ENCODE peak calls at places on chromosome 14, in seven cellular contexts. F is activated naive CD4-positive, alpha-beta T cell treated with Interleukin-2 at 50 U/mL for 16 hours; P is immature natural killer cell; Q is brain pericyte; Y is kidney epithelial cell; A is adrenal gland; B is cardiac muscle cell. H is an unnamed sample.

GRCh38 chr14:60315591-60315990 is 66.6 kb downstream of the PPM1A start:
- DNase-seq in F (no peak), P (no peak), Q (no peak), Y (no peak), A (no peak), B (no peak), H (no peak)

GRCh38 chr14:95472819-95473251 is 43.6 kb downstream of the SYNE3 start:
- DNase-seq in F (no peak), P (no peak), Q (no peak), Y (no peak), A (no peak), B (peak; percentile 27), H (peak; percentile 69)

GRCh38 chr14:89374908-89375307 is 42.1 kb downstream of the FOXN3 start:
- DNase-seq in F (no peak), P (no peak), Q (no peak), Y (no peak), A (no peak), B (no peak), H (no peak)

GRCh38 chr14:86311151-86311550 is 781.2 kb downstream of the FLRT2 start:
- DNase-seq in F (no peak), P (no peak), Q (no peak), Y (no peak), A (no peak), B (no peak), H (no peak)

GRCh38 chr14:52413729-52414453 is 99.8 kb downstream of the PTGER2 start:
- DNase-seq in F (no peak), P (no peak), Q (no peak), Y (no peak), A (no peak), B (peak; percentile 40), H (no peak)

GRCh38 chr14:105343194-105343593 is 28.6 kb downstream of the PACS2 start:
- DNase-seq in F (no peak), P (no peak), Q (no peak), Y (no peak), A (no peak), B (peak; percentile 9), H (no peak)

GRCh38 chr14:53368714-53369191 is 215.6 kb upstream of the DDHD1 start:
- DNase-seq in F (no peak), P (no peak), Q (no peak), Y (no peak), A (no peak), B (peak; percentile 32), H (no peak)

GRCh38 chr14:99602054-99602787 is 1.8 kb downstream of the CCDC85C start:
- DNase-seq in F (no peak), P (peak; percentile 9), Q (no peak), Y (no peak), A (no peak), B (no peak), H (no peak)

GRCh38 chr14:68726093-68726695 is 66.7 kb downstream of the ZFP36L1 start:
- DNase-seq in F (no peak), P (no peak), Q (no peak), Y (no peak), A (no peak), B (no peak), H (no peak)

GRCh38 chr14:55746533-55746932 is 166.5 kb downstream of the KTN1 start:
- DNase-seq in F (no peak), P (no peak), Q (no peak), Y (no peak), A (no peak), B (peak; percentile 37), H (no peak)

GRCh38 chr14:101174980-101175606 is 271.6 kb upstream of the RTL1 start:
- DNase-seq in F (no peak), P (no peak), Q (no peak), Y (no peak), A (no peak), B (no peak), H (no peak)

GRCh38 chr14:64554551-64554950 is 4.8 kb downstream of the PPP1R36 start:
- DNase-seq in F (no peak), P (no peak), Q (no peak), Y (no peak), A (no peak), B (no peak), H (no peak)

GRCh38 chr14:44081146-44081545 is 425.9 kb downstream of the FSCB start:
- DNase-seq in F (no peak), P (no peak), Q (no peak), Y (no peak), A (no peak), B (no peak), H (no peak)

GRCh38 chr14:33754264-33754663 is 196.6 kb downstream of the EGLN3 start:
- DNase-seq in F (no peak), P (no peak), Q (no peak), Y (peak; percentile 9), A (no peak), B (peak; percentile 50), H (no peak)

GRCh38 chr14:34971801-34972200 is 11.0 kb upstream of the SRP54 start:
- DNase-seq in F (no peak), P (no peak), Q (no peak), Y (no peak), A (no peak), B (no peak), H (no peak)

H was measured in Jurkat, Clone E6-1.